ENCODE peak calls at places on chromosomes 13 and 19, in eight cellular contexts. One of them, this sample, is unnamed.

GRCh38 chr19:38378866-38379265 is 4.5 kb downstream of the PSMD8 start:
- DNase-seq in anterior cingulate cortex: no peak
- DNase-seq in NCI-H446: no peak
- DNase-seq in HCT116: no peak
- DNase-seq in HEK293T: no peak
- DNase-seq in thoracic aorta: no peak
- DNase-seq in iPS-NIHi11: no peak
- DNase-seq in COR-L47: no peak
- DNase-seq in this sample: no peak

GRCh38 chr13:71831716-71832115 is 35.3 kb downstream of the DACH1 start:
- DNase-seq in anterior cingulate cortex: no peak
- DNase-seq in NCI-H446: no peak
- DNase-seq in HCT116: no peak
- DNase-seq in HEK293T: peak
- DNase-seq in thoracic aorta: no peak
- DNase-seq in iPS-NIHi11: peak
- DNase-seq in COR-L47: no peak
- DNase-seq in this sample: no peak

GRCh38 chr19:15464394-15465385 is at the start of gene RASAL3:
- DNase-seq in anterior cingulate cortex: no peak
- DNase-seq in NCI-H446: no peak
- DNase-seq in HCT116: no peak
- DNase-seq in HEK293T: no peak
- DNase-seq in thoracic aorta: no peak
- DNase-seq in iPS-NIHi11: no peak
- DNase-seq in COR-L47: no peak
- DNase-seq in this sample: no peak

GRCh38 chr19:39127812-39128510 is 2.4 kb downstream of the PAK4 start:
- DNase-seq in anterior cingulate cortex: no peak
- DNase-seq in NCI-H446: peak
- DNase-seq in HCT116: no peak
- DNase-seq in HEK293T: no peak
- DNase-seq in thoracic aorta: no peak
- DNase-seq in iPS-NIHi11: no peak
- DNase-seq in COR-L47: peak
- DNase-seq in this sample: no peak

GRCh38 chr19:13825489-13826475 is 30.5 kb downstream of the ZSWIM4 start:
- DNase-seq in anterior cingulate cortex: no peak
- DNase-seq in NCI-H446: peak
- DNase-seq in HCT116: no peak
- DNase-seq in HEK293T: peak
- DNase-seq in thoracic aorta: no peak
- DNase-seq in iPS-NIHi11: peak
- DNase-seq in COR-L47: no peak
- DNase-seq in this sample: no peak

GRCh38 chr13:98537740-98538139 is 39.2 kb downstream of the STK24 start:
- DNase-seq in anterior cingulate cortex: no peak
- DNase-seq in NCI-H446: no peak
- DNase-seq in HCT116: no peak
- DNase-seq in HEK293T: no peak
- DNase-seq in thoracic aorta: no peak
- DNase-seq in iPS-NIHi11: no peak
- DNase-seq in COR-L47: no peak
- DNase-seq in this sample: no peak

GRCh38 chr19:14183741-14184395 is 22.1 kb downstream of the ADGRL1 start:
- DNase-seq in anterior cingulate cortex: no peak
- DNase-seq in NCI-H446: no peak
- DNase-seq in HCT116: no peak
- DNase-seq in HEK293T: no peak
- DNase-seq in thoracic aorta: no peak
- DNase-seq in iPS-NIHi11: no peak
- DNase-seq in COR-L47: no peak
- DNase-seq in this sample: no peak

GRCh38 chr13:49319555-49320350 is 72.0 kb downstream of the CDADC1 start:
- DNase-seq in anterior cingulate cortex: no peak
- DNase-seq in NCI-H446: no peak
- DNase-seq in HCT116: no peak
- DNase-seq in HEK293T: no peak
- DNase-seq in thoracic aorta: no peak
- DNase-seq in iPS-NIHi11: no peak
- DNase-seq in COR-L47: no peak
- DNase-seq in this sample: no peak

GRCh38 chr13:33276581-33276980 is 9.0 kb downstream of the STARD13 start:
- DNase-seq in anterior cingulate cortex: no peak
- DNase-seq in NCI-H446: peak
- DNase-seq in HCT116: no peak
- DNase-seq in HEK293T: no peak
- DNase-seq in thoracic aorta: no peak
- DNase-seq in iPS-NIHi11: no peak
- DNase-seq in COR-L47: no peak
- DNase-seq in this sample: no peak

GRCh38 chr13:76225815-76226489 is 589.8 kb downstream of the LMO7 start:
- DNase-seq in anterior cingulate cortex: no peak
- DNase-seq in NCI-H446: no peak
- DNase-seq in HCT116: no peak
- DNase-seq in HEK293T: no peak
- DNase-seq in thoracic aorta: no peak
- DNase-seq in iPS-NIHi11: peak
- DNase-seq in COR-L47: no peak
- DNase-seq in this sample: no peak

GRCh38 chr19:46963093-46963734 is 56.4 kb upstream of the NPAS1 start:
- DNase-seq in anterior cingulate cortex: no peak
- DNase-seq in NCI-H446: no peak
- DNase-seq in HCT116: no peak
- DNase-seq in HEK293T: no peak
- DNase-seq in thoracic aorta: no peak
- DNase-seq in iPS-NIHi11: no peak
- DNase-seq in COR-L47: no peak
- DNase-seq in this sample: no peak

GRCh38 chr13:60009300-60010248 is 154.2 kb downstream of the DIAPH3 start:
- DNase-seq in anterior cingulate cortex: no peak
- DNase-seq in NCI-H446: no peak
- DNase-seq in HCT116: no peak
- DNase-seq in HEK293T: no peak
- DNase-seq in thoracic aorta: no peak
- DNase-seq in iPS-NIHi11: no peak
- DNase-seq in COR-L47: peak
- DNase-seq in this sample: no peak

GRCh38 chr19:46428278-46429141 is at the start of gene PNMA8C:
- DNase-seq in anterior cingulate cortex: peak
- DNase-seq in NCI-H446: no peak
- DNase-seq in HCT116: no peak
- DNase-seq in HEK293T: no peak
- DNase-seq in thoracic aorta: peak
- DNase-seq in iPS-NIHi11: peak
- DNase-seq in COR-L47: peak
- DNase-seq in this sample: no peak

GRCh38 chr13:40452741-40453665 is 213.4 kb downstream of the FOXO1 start:
- DNase-seq in anterior cingulate cortex: no peak
- DNase-seq in NCI-H446: no peak
- DNase-seq in HCT116: no peak
- DNase-seq in HEK293T: no peak
- DNase-seq in thoracic aorta: no peak
- DNase-seq in iPS-NIHi11: no peak
- DNase-seq in COR-L47: no peak
- DNase-seq in this sample: peak

GRCh38 chr19:18414504-18415176 is 4.6 kb upstream of the SSBP4 start:
- DNase-seq in anterior cingulate cortex: no peak
- DNase-seq in NCI-H446: no peak
- DNase-seq in HCT116: no peak
- DNase-seq in HEK293T: no peak
- DNase-seq in thoracic aorta: no peak
- DNase-seq in iPS-NIHi11: no peak
- DNase-seq in COR-L47: no peak
- DNase-seq in this sample: peak

GRCh38 chr19:1223018-1223855 is 14.6 kb downstream of the CBARP start:
- DNase-seq in anterior cingulate cortex: no peak
- DNase-seq in NCI-H446: peak
- DNase-seq in HCT116: no peak
- DNase-seq in HEK293T: peak
- DNase-seq in thoracic aorta: no peak
- DNase-seq in iPS-NIHi11: peak
- DNase-seq in COR-L47: no peak
- DNase-seq in this sample: no peak

GRCh38 chr19:1725100-1726064 is 27.9 kb upstream of the ONECUT3 start:
- DNase-seq in anterior cingulate cortex: peak
- DNase-seq in NCI-H446: peak
- DNase-seq in HCT116: no peak
- DNase-seq in HEK293T: peak
- DNase-seq in thoracic aorta: no peak
- DNase-seq in iPS-NIHi11: peak
- DNase-seq in COR-L47: peak
- DNase-seq in this sample: no peak

GRCh38 chr13:114045113-114045735 is 71.3 kb upstream of the C13orf46 start:
- DNase-seq in anterior cingulate cortex: no peak
- DNase-seq in NCI-H446: no peak
- DNase-seq in HCT116: no peak
- DNase-seq in HEK293T: no peak
- DNase-seq in thoracic aorta: no peak
- DNase-seq in iPS-NIHi11: no peak
- DNase-seq in COR-L47: no peak
- DNase-seq in this sample: no peak

GRCh38 chr19:55319786-55320185 is 5.4 kb downstream of the TMEM150B start:
- DNase-seq in anterior cingulate cortex: peak
- DNase-seq in NCI-H446: peak
- DNase-seq in HCT116: no peak
- DNase-seq in HEK293T: peak
- DNase-seq in thoracic aorta: no peak
- DNase-seq in iPS-NIHi11: peak
- DNase-seq in COR-L47: no peak
- DNase-seq in this sample: no peak

GRCh38 chr19:42316223-42317211 is 3.4 kb downstream of the TMEM145 start:
- DNase-seq in anterior cingulate cortex: no peak
- DNase-seq in NCI-H446: no peak
- DNase-seq in HCT116: no peak
- DNase-seq in HEK293T: no peak
- DNase-seq in thoracic aorta: no peak
- DNase-seq in iPS-NIHi11: no peak
- DNase-seq in COR-L47: no peak
- DNase-seq in this sample: no peak

GRCh38 chr13:51330741-51331140 is 8.8 kb upstream of the SERPINE3 start:
- DNase-seq in anterior cingulate cortex: no peak
- DNase-seq in NCI-H446: no peak
- DNase-seq in HCT116: no peak
- DNase-seq in HEK293T: no peak
- DNase-seq in thoracic aorta: no peak
- DNase-seq in iPS-NIHi11: no peak
- DNase-seq in COR-L47: no peak
- DNase-seq in this sample: no peak